ENCODE peak calls at places on chromosomes 11 and 22, in four cellular contexts. V is neural crest cell, E is IMR-90, W is body of pancreas. L is an unnamed sample.

GRCh38 chr11:592918-593317 is 16.6 kb downstream of the PHRF1 start:
- DNase-seq in W (no peak), V (no peak), E (no peak), L (no peak)

GRCh38 chr11:61332266-61332822 is 561 bp downstream of the DDB1 start:
- DNase-seq in W (no peak), E (peak), V (no peak), L (no peak)

GRCh38 chr11:112719736-112720525 is 241.3 kb upstream of the NCAM1 start:
- DNase-seq in W (no peak), E (no peak), V (no peak), L (no peak)

GRCh38 chr22:27199354-27199753 is 542.0 kb downstream of the MIAT start:
- DNase-seq in W (no peak), V (no peak), E (no peak), L (no peak)

GRCh38 chr11:10934293-10934850 is 76.5 kb upstream of the ZBED5 start:
- DNase-seq in E (no peak), V (no peak), W (peak), L (no peak)

GRCh38 chr11:34825315-34825669 is 90.9 kb downstream of the APIP start:
- DNase-seq in V (no peak), W (no peak), E (no peak), L (no peak)

GRCh38 chr11:65420506-65421203 is 1.9 kb upstream of the NEAT1 start:
- DNase-seq in E (no peak), V (no peak), W (no peak), L (no peak)

GRCh38 chr11:2207773-2208621 is 36.4 kb upstream of the TH start:
- DNase-seq in W (no peak), E (no peak), V (no peak), L (no peak)

GRCh38 chr11:88355887-88356286 is 18.4 kb upstream of the CTSC start:
- DNase-seq in V (no peak), W (no peak), E (no peak), L (no peak)

GRCh38 chr11:73968356-73968966 is 14.2 kb downstream of the UCP2 start:
- DNase-seq in W (no peak), E (no peak), V (no peak), L (no peak)

GRCh38 chr22:30881361-30882180 is 87.0 kb downstream of the MORC2 start:
- DNase-seq in E (no peak), V (no peak), W (peak), L (peak)

GRCh38 chr11:106327134-106327533 is 249.7 kb downstream of the AASDHPPT start:
- DNase-seq in V (no peak), W (no peak), E (no peak), L (no peak)

GRCh38 chr11:120832609-120833221 is 191.2 kb upstream of the TBCEL start:
- DNase-seq in W (no peak), V (peak), E (no peak), L (no peak)

GRCh38 chr11:73225001-73225686 is 7.1 kb downstream of the P2RY2 start:
- DNase-seq in V (no peak), W (no peak), E (no peak), L (no peak)

GRCh38 chr11:65945430-65945911 is at the start of gene TSGA10IP:
- DNase-seq in V (peak), E (no peak), W (no peak), L (no peak)

GRCh38 chr11:60914620-60915249 is 777 bp downstream of the TMEM109 start:
- DNase-seq in E (peak), V (peak), W (peak), L (no peak)

GRCh38 chr11:112248216-112248615 is 12.4 kb downstream of the PLET1 start:
- DNase-seq in E (peak), V (no peak), W (no peak), L (no peak)

GRCh38 chr11:61893981-61894380 is 2.6 kb upstream of the FADS3 start:
- DNase-seq in V (no peak), W (no peak), E (peak), L (peak)

DNA sequence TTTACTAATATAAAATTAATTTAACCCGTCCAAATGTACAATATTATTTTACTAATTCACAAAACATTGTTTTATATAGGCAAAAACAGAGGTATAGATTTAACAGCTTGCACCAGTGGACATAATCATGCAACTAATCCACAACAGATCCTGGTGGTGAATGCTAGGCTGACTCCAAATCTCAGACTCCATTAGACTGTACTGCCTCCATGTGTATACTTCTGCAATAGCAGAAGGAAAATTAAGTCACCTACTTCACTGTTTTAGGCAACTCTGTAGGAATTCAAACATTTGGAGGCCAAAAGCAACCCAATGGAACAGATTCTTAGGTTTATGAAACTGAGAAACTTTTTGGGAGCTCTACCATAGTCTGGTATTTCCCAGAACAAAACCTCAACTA is 30.0 kb upstream of the RAB39A start:
- DNase-seq in V (no peak), E (peak), W (no peak), L (no peak)
- TF ChIP-seq CTCF in V (peak), E (peak), W (peak), L (peak)

GRCh38 chr11:66957971-66958231 is 282 bp downstream of the PC start:
- DNase-seq in W (no peak), V (no peak), E (no peak), L (no peak)

GRCh38 chr11:66958956-66959274 is 732 bp upstream of the PC start:
- DNase-seq in W (no peak), V (no peak), E (no peak), L (no peak)

GRCh38 chr11:66958232-66958955 is at the start of gene PC:
- DNase-seq in V (peak), W (peak), E (peak), L (peak)

GRCh38 chr11:66953431-66953833 is 4.8 kb downstream of the PC start:
- DNase-seq in V (no peak), W (no peak), E (no peak), L (no peak)

DNA sequence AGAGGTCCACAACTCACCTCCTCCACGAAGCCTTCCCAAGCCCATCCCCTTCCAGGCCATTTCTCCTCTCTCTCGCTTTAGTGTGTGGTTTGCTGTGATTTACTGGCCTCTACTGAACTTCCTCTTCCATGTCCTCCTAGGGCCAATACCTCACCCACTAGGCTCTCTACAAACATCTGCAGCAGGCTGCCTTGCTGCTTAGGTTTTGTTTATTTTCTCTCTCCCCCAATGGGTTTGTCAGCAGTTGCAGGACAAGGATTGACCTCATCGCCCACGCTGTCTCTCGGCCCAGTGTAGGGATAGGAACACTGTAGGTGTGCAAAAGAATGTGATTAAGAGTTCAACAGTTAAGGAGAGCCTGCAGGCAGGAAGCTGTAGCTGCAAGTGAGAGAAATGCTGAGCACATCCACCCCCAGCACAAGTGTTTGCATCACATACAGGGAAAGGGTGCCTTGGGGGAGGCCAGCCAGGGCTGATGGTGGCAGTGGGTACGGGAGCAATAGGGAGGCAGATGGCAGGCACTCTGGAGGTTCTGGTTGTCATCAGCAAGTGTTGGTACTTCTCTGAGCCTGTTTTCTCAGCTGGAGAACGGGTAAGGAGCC is 1.4 kb downstream of the PC start:
- DNase-seq in W (no peak), V (no peak), E (peak), L (no peak)
- TF ChIP-seq CTCF in W (no peak), V (no peak), E (peak), L (peak)

GRCh38 chr22:38572065-38572464 is 2.1 kb upstream of the DMC1 start:
- DNase-seq in E (peak), V (peak), W (peak), L (no peak)
- TF ChIP-seq CTCF in E (peak), V (peak), W (peak), L (peak)

DNA sequence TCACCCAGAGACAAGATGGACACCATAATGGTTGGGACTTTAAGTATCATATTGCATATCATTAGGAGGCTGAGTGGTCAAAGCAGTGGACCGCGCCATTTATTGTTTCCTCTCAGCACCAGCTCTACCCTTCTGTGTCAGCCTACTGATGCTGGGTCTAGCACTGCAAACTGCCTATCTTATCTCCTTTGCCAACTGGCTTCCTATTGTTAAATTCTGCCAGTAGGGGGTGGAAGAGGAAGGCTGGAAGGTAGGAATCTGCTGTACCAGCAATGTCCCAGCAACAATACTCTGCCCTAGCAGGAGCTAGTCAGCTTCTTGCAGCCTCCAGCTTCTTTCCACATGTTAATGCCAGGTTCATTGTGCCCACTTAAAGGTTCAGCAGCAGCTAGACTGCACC is 367.1 kb upstream of the PDGFD start:
- DNase-seq in V (no peak), W (no peak), E (no peak), L (no peak)
- TF ChIP-seq CTCF in V (peak), W (no peak), E (peak), L (peak)

GRCh38 chr11:68843703-68844312 is 2.1 kb upstream of the CPT1A start:
- DNase-seq in W (peak), E (no peak), V (no peak), L (no peak)
- TF ChIP-seq CTCF in W (peak), E (peak), V (peak), L (peak)

GRCh38 chr11:68872216-68873003 is 30.7 kb upstream of the CPT1A start:
- DNase-seq in E (peak), V (no peak), W (no peak), L (no peak)
- TF ChIP-seq CTCF in E (no peak), V (no peak), W (no peak), L (no peak)

GRCh38 chr11:118267486-118267885 is 3.4 kb upstream of the MPZL2 start:
- DNase-seq in W (no peak), E (no peak), V (no peak), L (no peak)

GRCh38 chr11:118264568-118265470 is 722 bp upstream of the MPZL2 start:
- DNase-seq in W (no peak), E (no peak), V (no peak), L (no peak)

GRCh38 chr11:118263109-118263508 is 988 bp downstream of the MPZL2 start:
- DNase-seq in E (no peak), V (no peak), W (peak), L (no peak)

GRCh38 chr11:118265954-118266353 is 1.9 kb upstream of the MPZL2 start:
- DNase-seq in W (no peak), E (no peak), V (no peak), L (no peak)

GRCh38 chr11:118263694-118264567 is at the start of gene MPZL2:
- DNase-seq in E (no peak), W (peak), V (no peak), L (no peak)
- TF ChIP-seq CTCF in E (no peak), W (peak), V (no peak), L (no peak)

L was measured in retinal pigment epithelial cell.